ENCODE peak calls at places on chromosomes 13 and 19, in four cellular contexts. D, F, Q and H are unnamed samples.

GRCh38 chr19:6272411-6272791 is 7.4 kb downstream of the MLLT1 start:
- DNase-seq in D (no peak), F (no peak), Q (peak), H (no peak)

GRCh38 chr19:29263305-29264080 is 50.5 kb upstream of the UQCRFS1 start:
- DNase-seq in D (no peak), F (peak), Q (peak), H (peak)

GRCh38 chr19:29660835-29661234 is 4.4 kb upstream of the PLEKHF1 start:
- DNase-seq in D (no peak), F (no peak), Q (peak), H (no peak)

GRCh38 chr13:22487932-22488331 is 692.8 kb upstream of the SGCG start:
- DNase-seq in D (no peak), F (no peak), Q (no peak), H (no peak)

GRCh38 chr13:41150058-41150457 is 17.5 kb upstream of the KBTBD6 start:
- DNase-seq in D (no peak), F (no peak), Q (no peak), H (no peak)

GRCh38 chr19:33840382-33840781 is 43.7 kb downstream of the KCTD15 start:
- DNase-seq in D (no peak), F (no peak), Q (no peak), H (no peak)

GRCh38 chr19:48627211-48627864 is 8.0 kb downstream of the SPHK2 start:
- DNase-seq in D (no peak), F (peak), Q (no peak), H (no peak)

GRCh38 chr13:97194473-97194872 is 27.7 kb upstream of the MBNL2 start:
- DNase-seq in D (no peak), F (no peak), Q (peak), H (no peak)

GRCh38 chr13:79593121-79593520 is 112.2 kb downstream of the NDFIP2 start:
- DNase-seq in D (no peak), F (no peak), Q (no peak), H (no peak)

GRCh38 chr19:2271516-2272103 is 10.4 kb downstream of the PEAK3 start:
- DNase-seq in D (no peak), F (no peak), Q (no peak), H (peak)

GRCh38 chr19:3249408-3249807 is 24.9 kb downstream of the CELF5 start:
- DNase-seq in D (no peak), F (peak), Q (peak), H (peak)

GRCh38 chr13:91960947-91961346 is 562.5 kb downstream of the GPC5 start:
- DNase-seq in D (no peak), F (no peak), Q (no peak), H (no peak)

GRCh38 chr13:111589321-111589720 is 268.9 kb downstream of the TEX29 start:
- DNase-seq in D (no peak), F (no peak), Q (no peak), H (no peak)

GRCh38 chr13:40371531-40372125 is 294.8 kb downstream of the FOXO1 start:
- DNase-seq in D (no peak), F (no peak), Q (no peak), H (no peak)

GRCh38 chr13:110627761-110628476 is 12.6 kb downstream of the NAXD start:
- DNase-seq in D (no peak), F (no peak), Q (no peak), H (no peak)

GRCh38 chr13:95323930-95324662 is 22.8 kb upstream of the ABCC4 start:
- DNase-seq in D (no peak), F (no peak), Q (no peak), H (no peak)

GRCh38 chr13:70173236-70173959 is 65.1 kb upstream of the KLHL1 start:
- DNase-seq in D (no peak), F (no peak), Q (no peak), H (no peak)

GRCh38 chr13:52128714-52129700 is at the start of gene NEK5:
- DNase-seq in D (peak), F (peak), Q (peak), H (peak)

GRCh38 chr13:91632071-91632470 is 233.7 kb downstream of the GPC5 start:
- DNase-seq in D (no peak), F (no peak), Q (no peak), H (no peak)

GRCh38 chr19:30047355-30047895 is 105.4 kb downstream of the URI1 start:
- DNase-seq in D (no peak), F (no peak), Q (no peak), H (no peak)

GRCh38 chr13:41581884-41582547 is 124.7 kb downstream of the RGCC start:
- DNase-seq in D (no peak), F (no peak), Q (no peak), H (no peak)

GRCh38 chr13:82370306-82370705 is 1512.0 kb downstream of the SLITRK1 start:
- DNase-seq in D (no peak), F (no peak), Q (no peak), H (no peak)

GRCh38 chr19:41307090-41307875 is 2.7 kb upstream of the CCDC97 start:
- DNase-seq in D (no peak), F (no peak), Q (no peak), H (no peak)

GRCh38 chr13:70905035-70905434 is 796.8 kb upstream of the KLHL1 start:
- DNase-seq in D (no peak), F (no peak), Q (no peak), H (no peak)

GRCh38 chr13:50589139-50589538 is 254.4 kb downstream of the DLEU7 start:
- DNase-seq in D (no peak), F (no peak), Q (no peak), H (no peak)
- TF ChIP-seq USF2 in D (no peak), F (no peak), Q (no peak), H (no peak)

GRCh38 chr19:47228937-47229673 is 1.9 kb downstream of the BBC3 start:
- DNase-seq in D (no peak), F (peak), Q (no peak), H (no peak)

GRCh38 chr19:47225746-47226425 is 5.1 kb downstream of the BBC3 start:
- DNase-seq in D (no peak), F (peak), Q (peak), H (peak)

GRCh38 chr19:47228168-47228936 is 2.6 kb downstream of the BBC3 start:
- DNase-seq in D (no peak), F (peak), Q (peak), H (peak)

GRCh38 chr19:47226426-47227346 is 4.3 kb downstream of the BBC3 start:
- DNase-seq in D (no peak), F (peak), Q (peak), H (no peak)

GRCh38 chr19:47227347-47228167 is 3.4 kb downstream of the BBC3 start:
- DNase-seq in D (peak), F (peak), Q (peak), H (peak)
- TF ChIP-seq ATF2 in D (peak), F (no peak), Q (no peak), H (no peak)

GRCh38 chr13:43835701-43836100 is 43.8 kb downstream of the CCDC122 start:
- DNase-seq in D (no peak), F (no peak), Q (no peak), H (no peak)

GRCh38 chr13:43830481-43830873 is 43.7 kb upstream of the ENOX1 start:
- DNase-seq in D (no peak), F (no peak), Q (no peak), H (no peak)

GRCh38 chr13:43831088-43831487 is 44.3 kb upstream of the ENOX1 start:
- DNase-seq in D (no peak), F (no peak), Q (no peak), H (no peak)
- TF ChIP-seq USF2 in D (no peak), F (no peak), Q (no peak), H (no peak)

GRCh38 chr13:112972258-112972657 is 3.2 kb downstream of the MCF2L start:
- DNase-seq in D (no peak), F (no peak), Q (no peak), H (no peak)
- TF ChIP-seq ATF2 in D (no peak), F (no peak), Q (no peak), H (no peak)

GRCh38 chr19:15702590-15702930 is 25.3 kb upstream of the OR10H2 start:
- DNase-seq in D (no peak), F (peak), Q (peak), H (no peak)
- TF ChIP-seq USF2 in D (no peak), F (no peak), Q (no peak), H (no peak)

GRCh38 chr13:30017880-30018279 is 167.5 kb upstream of the UBL3 start:
- DNase-seq in D (no peak), F (no peak), Q (no peak), H (peak)

GRCh38 chr13:30021611-30022010 is 171.2 kb upstream of the UBL3 start:
- DNase-seq in D (no peak), F (no peak), Q (no peak), H (no peak)

GRCh38 chr13:30019648-30020626 is 169.5 kb upstream of the UBL3 start:
- DNase-seq in D (no peak), F (no peak), Q (no peak), H (no peak)

GRCh38 chr13:30020726-30021312 is 170.4 kb upstream of the UBL3 start:
- DNase-seq in D (no peak), F (no peak), Q (no peak), H (no peak)

GRCh38 chr13:30016398-30016797 is 166.0 kb upstream of the UBL3 start:
- DNase-seq in D (no peak), F (no peak), Q (no peak), H (no peak)
- TF ChIP-seq ATF2 in D (no peak), F (no peak), Q (no peak), H (no peak)

GRCh38 chr19:50427997-50428425 is 4.7 kb upstream of the MYBPC2 start:
- DNase-seq in D (peak), F (no peak), Q (no peak), H (peak)
- TF ChIP-seq USF2 in D (no peak), F (no peak), Q (no peak), H (no peak)

GRCh38 chr13:26517931-26518330 is 39.6 kb upstream of the WASF3 start:
- DNase-seq in D (no peak), F (no peak), Q (no peak), H (no peak)
- TF ChIP-seq ATF2 in D (no peak), F (no peak), Q (no peak), H (no peak)